ENCODE peak calls at places on chromosomes 16 and 17, in ten cellular contexts. I is breast epithelium, D is heart left ventricle, S is NB4, V is uterus, K is esophagus squamous epithelium, F is prostate gland, T is tibial nerve, Z is ovary, X is Peyer's patch. N is an unnamed sample.

GRCh38 chr16:4315185-4316102 is at the start of gene GLIS2:
- DNase-seq in I (no peak), D (peak), S (peak), V (peak), K (no peak), F (peak), T (peak), Z (peak), X (peak), N (no peak)

GRCh38 chr17:66372182-66372581 is 69.8 kb downstream of the PRKCA start:
- DNase-seq in I (no peak), D (no peak), S (no peak), V (no peak), K (no peak), F (no peak), T (no peak), Z (no peak), X (no peak), N (no peak)

GRCh38 chr16:4677390-4677789 is 16.0 kb upstream of the NUDT16L1 start:
- DNase-seq in I (no peak), D (peak), S (no peak), V (no peak), K (no peak), F (no peak), T (no peak), Z (peak), X (no peak), N (no peak)

GRCh38 chr16:80189481-80190163 is 351.2 kb upstream of the DYNLRB2 start:
- DNase-seq in I (no peak), D (no peak), S (no peak), V (no peak), K (no peak), F (no peak), T (no peak), Z (no peak), X (no peak), N (no peak)

GRCh38 chr17:42667088-42667951 is 8.2 kb downstream of the TUBG2 start:
- DNase-seq in I (peak), D (peak), S (peak), V (peak), K (no peak), F (peak), T (no peak), Z (peak), X (peak), N (no peak)

GRCh38 chr16:72590179-72590937 is 418.4 kb upstream of the PMFBP1 start:
- DNase-seq in I (no peak), D (no peak), S (no peak), V (no peak), K (no peak), F (no peak), T (no peak), Z (no peak), X (no peak), N (no peak)

GRCh38 chr16:85473909-85474640 is 139.0 kb upstream of the GSE1 start:
- DNase-seq in I (no peak), D (no peak), S (no peak), V (peak), K (no peak), F (no peak), T (no peak), Z (peak), X (no peak), N (no peak)

GRCh38 chr16:9176547-9177418 is 85.3 kb downstream of the HAPSTR1 start:
- DNase-seq in I (no peak), D (no peak), S (no peak), V (no peak), K (no peak), F (no peak), T (no peak), Z (no peak), X (no peak), N (no peak)

GRCh38 chr17:55405600-55405999 is 16.0 kb downstream of the MMD start:
- DNase-seq in I (no peak), D (no peak), S (no peak), V (no peak), K (no peak), F (no peak), T (no peak), Z (no peak), X (no peak), N (no peak)

GRCh38 chr17:1997587-1998425 is 27.3 kb downstream of the RTN4RL1 start:
- DNase-seq in I (peak), D (no peak), S (no peak), V (no peak), K (no peak), F (peak), T (no peak), Z (peak), X (peak), N (no peak)

GRCh38 chr16:4307215-4308037 is 8.4 kb upstream of the GLIS2 start:
- DNase-seq in I (peak), D (peak), S (peak), V (peak), K (peak), F (peak), T (peak), Z (peak), X (peak), N (peak)

GRCh38 chr17:39517224-39517623 is 55.9 kb downstream of the CDK12 start:
- DNase-seq in I (no peak), D (no peak), S (no peak), V (no peak), K (no peak), F (no peak), T (no peak), Z (no peak), X (no peak), N (no peak)

GRCh38 chr17:45948881-45949624 is 50.0 kb upstream of the STH start:
- DNase-seq in I (peak), D (peak), S (peak), V (peak), K (no peak), F (peak), T (peak), Z (peak), X (peak), N (peak)

DNA sequence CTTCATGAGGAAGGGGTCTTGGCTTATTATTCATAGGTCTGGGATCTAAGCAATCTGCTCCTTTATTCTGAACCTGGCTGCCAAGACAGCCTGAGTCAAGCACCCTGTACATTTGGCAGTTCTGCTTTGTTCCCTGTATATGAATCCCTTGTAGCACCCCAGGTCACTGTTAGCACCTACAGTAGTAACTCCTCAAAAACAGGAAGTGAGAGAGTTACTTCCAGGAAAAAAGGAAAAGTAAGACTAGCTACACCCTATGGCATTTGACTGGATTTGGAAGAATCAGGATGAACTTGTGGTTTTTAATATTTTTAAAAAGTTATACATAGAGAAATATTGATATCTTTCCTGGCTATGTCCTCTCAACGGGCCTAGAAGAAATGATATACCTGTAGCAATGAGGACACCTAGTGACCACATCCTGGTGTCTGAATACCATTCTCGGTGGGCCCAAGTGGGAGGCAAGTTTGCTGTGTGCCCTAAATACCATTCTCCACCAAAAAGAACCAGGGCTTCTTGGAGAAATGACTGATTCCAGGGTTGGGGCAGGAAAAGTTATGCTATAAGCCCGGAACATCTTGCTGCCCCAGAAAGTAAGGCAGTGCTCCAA is 9.9 kb downstream of the ANKRD40 start:
- DNase-seq in I (no peak), D (no peak), S (no peak), V (no peak), K (no peak), F (no peak), T (no peak), Z (no peak), X (no peak), N (no peak)
- TF ChIP-seq POLR2A in I (no peak), D (no peak), S (no peak), V (no peak), K (no peak), F (no peak), T (no peak), Z (no peak), X (no peak), N (no peak)

DNA sequence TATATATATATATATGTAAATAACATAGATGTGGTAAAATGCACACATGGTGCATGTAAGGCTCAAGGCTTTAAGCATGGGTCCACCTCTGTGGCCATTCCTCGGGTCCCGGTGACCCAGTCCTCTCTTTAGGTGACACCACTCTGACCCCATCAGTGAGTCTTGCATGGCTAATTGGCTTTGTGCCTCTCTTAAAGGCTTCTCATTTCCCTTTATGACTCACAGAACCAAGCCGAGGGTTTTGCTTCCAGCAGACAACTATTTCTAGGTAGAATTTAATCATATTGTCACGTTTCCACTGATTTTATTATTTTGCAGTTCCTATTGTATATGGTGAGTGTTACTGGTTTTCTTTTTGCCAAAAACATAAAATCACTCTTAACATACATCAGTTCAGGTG is 59.7 kb downstream of the PLCG2 start:
- DNase-seq in I (no peak), D (no peak), S (peak), V (no peak), K (no peak), F (no peak), T (no peak), Z (no peak), X (no peak), N (no peak)
- H3K4me3 ChIP-seq in I (no peak), D (no peak), S (no peak), V (no peak), K (no peak), F (no peak), T (no peak), Z (no peak), X (no peak), N (no peak)

GRCh38 chr16:345686-346231 is 6.8 kb downstream of the AXIN1 start:
- DNase-seq in I (no peak), D (no peak), S (no peak), V (no peak), K (no peak), F (no peak), T (no peak), Z (no peak), X (no peak), N (no peak)

GRCh38 chr16:350203-350602 is 2.3 kb downstream of the AXIN1 start:
- DNase-seq in I (no peak), D (no peak), S (no peak), V (no peak), K (no peak), F (no peak), T (no peak), Z (no peak), X (no peak), N (no peak)

GRCh38 chr16:349211-349610 is 3.3 kb downstream of the AXIN1 start:
- DNase-seq in I (no peak), D (no peak), S (peak), V (no peak), K (no peak), F (no peak), T (no peak), Z (no peak), X (no peak), N (no peak)

GRCh38 chr16:346587-346986 is 5.9 kb downstream of the AXIN1 start:
- DNase-seq in I (no peak), D (no peak), S (no peak), V (no peak), K (no peak), F (no peak), T (no peak), Z (no peak), X (no peak), N (no peak)

DNA sequence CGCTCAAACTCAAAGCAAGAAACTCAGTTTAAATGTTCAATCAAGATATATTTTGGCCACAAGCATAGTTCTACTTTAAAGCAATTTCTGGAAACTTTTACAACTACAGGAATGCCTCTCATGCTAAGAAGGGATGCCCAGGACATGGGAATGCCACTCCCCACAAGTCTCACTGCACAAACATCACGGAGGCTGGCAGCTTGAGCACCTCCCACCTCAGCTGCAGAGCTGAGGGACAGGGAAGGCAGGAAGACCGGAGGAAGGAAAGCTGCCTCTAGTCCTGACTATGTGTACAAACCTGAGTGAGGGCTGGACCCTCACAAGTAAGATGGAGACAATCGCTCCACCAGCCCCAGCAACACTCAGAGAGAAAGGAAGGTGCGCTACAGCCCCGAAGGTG is 5.3 kb downstream of the AXIN1 start:
- DNase-seq in I (no peak), D (no peak), S (no peak), V (no peak), K (no peak), F (no peak), T (no peak), Z (no peak), X (no peak), N (no peak)
- TF ChIP-seq CTCF in I (no peak), D (no peak), S (no peak), V (no peak), K (no peak), F (no peak), T (no peak), Z (no peak), X (no peak), N (no peak)

DNA sequence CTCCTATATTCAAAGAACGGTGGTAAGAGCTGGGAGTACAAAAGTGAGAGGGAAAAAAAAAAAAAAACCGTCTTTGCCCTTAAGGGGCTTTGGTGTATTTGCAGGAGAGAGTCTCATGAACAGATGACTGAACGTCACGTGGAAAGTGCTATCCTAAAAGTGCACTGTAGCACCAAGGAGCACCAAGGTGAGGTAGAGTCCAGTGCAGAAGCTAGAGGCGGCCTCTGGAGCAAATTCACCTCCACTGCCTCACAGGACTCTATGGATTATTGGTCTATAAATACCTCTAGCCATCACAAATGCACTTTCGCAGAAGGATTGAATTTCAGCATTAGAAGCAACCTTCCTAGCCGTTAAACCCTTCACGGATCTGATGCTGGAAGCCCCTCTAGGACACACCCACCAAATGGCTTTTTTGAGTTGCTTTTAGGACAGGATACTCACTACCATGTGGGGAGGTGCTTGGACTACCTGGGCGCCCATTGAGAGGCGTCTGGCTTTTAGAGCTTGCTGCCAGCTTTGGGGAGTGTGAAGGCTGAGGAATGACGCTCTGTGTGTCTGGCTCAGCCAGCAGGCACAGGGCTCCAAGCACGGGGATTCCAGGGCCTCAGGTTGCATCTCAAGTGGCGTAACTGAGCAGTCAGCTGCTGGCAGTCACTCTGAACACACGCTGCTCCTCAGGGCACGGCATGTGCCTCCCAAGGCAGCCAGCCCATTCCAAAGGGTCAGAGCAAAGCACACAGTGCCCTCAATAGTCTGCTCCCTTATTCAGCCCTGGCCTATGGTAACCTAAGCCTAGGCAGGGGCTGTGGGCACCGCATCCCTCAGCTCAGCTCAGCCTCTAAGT is 52.7 kb downstream of the CDRT4 start:
- DNase-seq in I (no peak), D (peak), S (no peak), V (no peak), K (no peak), F (no peak), T (no peak), Z (no peak), X (no peak), N (no peak)
- TF ChIP-seq POLR2A in I (no peak), D (no peak), S (no peak), V (no peak), K (no peak), F (no peak), T (peak), Z (no peak), X (no peak), N (no peak)

GRCh38 chr16:2205967-2206313 is 686 bp downstream of the MLST8 start:
- DNase-seq in I (no peak), D (no peak), S (no peak), V (no peak), K (no peak), F (no peak), T (no peak), Z (no peak), X (no peak), N (no peak)

GRCh38 chr16:2207872-2208271 is 2.6 kb downstream of the MLST8 start:
- DNase-seq in I (no peak), D (no peak), S (no peak), V (no peak), K (no peak), F (no peak), T (no peak), Z (no peak), X (no peak), N (no peak)

GRCh38 chr16:2206420-2206779 is 1.1 kb downstream of the MLST8 start:
- DNase-seq in I (no peak), D (no peak), S (no peak), V (no peak), K (no peak), F (no peak), T (no peak), Z (no peak), X (no peak), N (no peak)

GRCh38 chr16:2208308-2208707 is 2.4 kb downstream of the BRICD5 start:
- DNase-seq in I (no peak), D (no peak), S (no peak), V (no peak), K (no peak), F (no peak), T (no peak), Z (no peak), X (no peak), N (no peak)

DNA sequence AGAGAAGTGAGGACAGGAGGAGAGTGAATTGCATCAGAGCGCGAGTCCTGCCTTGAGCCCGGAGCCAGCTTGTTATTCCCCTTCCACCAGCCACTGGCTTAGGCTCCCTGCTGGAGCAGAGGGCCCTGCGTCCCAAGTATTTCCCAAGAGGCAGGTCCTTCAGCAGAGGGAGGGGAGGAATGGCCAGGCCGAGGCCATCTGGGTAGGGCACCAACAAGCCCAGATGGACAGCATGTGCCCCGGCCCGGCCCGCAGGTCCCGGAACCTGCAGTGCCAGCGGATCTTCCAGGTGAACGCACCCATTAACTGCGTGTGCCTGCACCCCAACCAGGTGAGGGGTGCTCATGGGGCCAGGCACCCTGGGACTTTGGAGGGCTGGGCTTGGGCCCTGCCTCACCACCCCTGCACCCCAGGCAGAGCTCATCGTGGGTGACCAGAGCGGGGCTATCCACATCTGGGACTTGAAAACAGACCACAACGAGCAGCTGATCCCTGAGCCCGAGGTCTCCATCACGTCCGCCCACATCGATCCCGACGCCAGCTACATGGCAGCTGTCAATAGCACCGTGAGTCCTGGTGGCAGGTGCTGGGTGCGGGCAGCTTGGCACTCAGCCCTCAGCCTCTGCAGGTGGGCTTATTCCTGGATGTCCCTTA is 1.7 kb downstream of the MLST8 start:
- DNase-seq in I (no peak), D (no peak), S (peak), V (no peak), K (no peak), F (no peak), T (no peak), Z (no peak), X (no peak), N (no peak)
- H3K4me3 ChIP-seq in I (no peak), D (no peak), S (peak), V (no peak), K (no peak), F (no peak), T (no peak), Z (no peak), X (no peak), N (no peak)

DNA sequence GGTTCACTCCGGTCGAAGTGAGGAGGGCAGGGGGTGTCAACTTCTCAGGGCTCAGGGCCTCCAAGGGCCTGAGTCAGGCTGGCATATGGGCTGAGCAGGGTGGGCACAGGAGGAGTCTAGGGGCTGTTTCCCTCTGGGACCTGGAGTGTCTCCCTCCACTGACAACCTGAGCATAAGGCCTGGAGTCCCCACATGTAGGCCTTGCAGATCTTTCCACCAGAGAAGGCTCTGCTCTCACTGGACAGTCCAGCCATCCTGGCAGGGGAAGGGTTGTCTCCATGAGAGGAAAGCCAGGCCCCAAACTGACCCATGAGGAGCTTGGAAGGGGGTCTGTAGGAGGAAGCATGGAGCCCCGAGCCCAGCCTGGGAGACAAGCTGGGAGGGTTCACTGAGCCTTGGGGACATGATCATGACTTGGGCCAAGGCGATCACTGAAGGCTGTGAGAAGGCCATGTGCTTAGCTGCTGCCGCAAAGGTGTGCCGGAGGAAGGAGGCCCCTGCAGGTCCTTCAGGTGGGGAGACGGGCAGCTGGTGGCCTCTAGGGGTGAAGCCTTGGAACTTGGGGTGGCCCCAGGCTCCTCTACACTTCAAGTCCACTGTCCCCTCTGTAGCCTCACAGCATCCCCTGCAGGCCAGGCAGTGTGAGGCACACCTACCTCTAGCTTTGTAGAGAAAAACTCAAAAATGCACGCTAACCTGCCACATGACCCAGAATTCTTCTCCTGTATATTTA is 9.9 kb downstream of the CMTM2 start:
- DNase-seq in I (no peak), D (no peak), S (peak), V (no peak), K (no peak), F (no peak), T (no peak), Z (no peak), X (peak), N (no peak)
- TF ChIP-seq CTCF in I (peak), D (peak), S (peak), V (peak), K (no peak), F (no peak), T (peak), Z (no peak), X (peak), N (peak)

N was measured in lower leg skin.